ENCODE peak calls at places on chromosomes 11 and 22, in six cellular contexts. G is HFF-Myc; O is CD4-positive, CD25-positive, alpha-beta regulatory T cell; P is astrocyte of the spinal cord; S is MM.1S; Z is bronchial epithelial cell. Y is an unnamed sample.

GRCh38 chr11:10674991-10675440 is 18.5 kb downstream of the IRAG1 start:
- DNase-seq in Z (no peak), P (no peak), G (no peak), O (no peak), S (no peak), Y (no peak)

GRCh38 chr11:130478204-130478701 is 29.8 kb downstream of the ADAMTS15 start:
- DNase-seq in P (peak), O (no peak), S (no peak), Z (peak), G (peak), Y (no peak)

GRCh38 chr11:116729501-116730240 is 43.1 kb downstream of the BUD13 start:
- DNase-seq in S (no peak), Z (no peak), O (no peak), P (no peak), G (no peak), Y (no peak)

GRCh38 chr22:46586123-46586519 is 34.1 kb upstream of the GRAMD4 start:
- DNase-seq in G (no peak), O (no peak), P (no peak), S (no peak), Z (no peak), Y (no peak)

GRCh38 chr11:36574486-36574885 is 6.7 kb downstream of the RAG1 start:
- DNase-seq in P (no peak), Z (no peak), G (no peak), S (no peak), O (no peak), Y (no peak)

GRCh38 chr11:4607111-4607510 is 920 bp downstream of the TRIM68 start:
- DNase-seq in S (no peak), Z (peak), G (no peak), O (no peak), P (peak), Y (no peak)

GRCh38 chr22:27258773-27259172 is 542.8 kb downstream of the MN1 start:
- DNase-seq in S (no peak), G (no peak), P (no peak), O (no peak), Z (no peak), Y (no peak)

GRCh38 chr11:90593099-90593498 is 370.2 kb upstream of the CHORDC1 start:
- DNase-seq in G (no peak), Z (no peak), S (no peak), P (no peak), O (no peak), Y (no peak)

DNA sequence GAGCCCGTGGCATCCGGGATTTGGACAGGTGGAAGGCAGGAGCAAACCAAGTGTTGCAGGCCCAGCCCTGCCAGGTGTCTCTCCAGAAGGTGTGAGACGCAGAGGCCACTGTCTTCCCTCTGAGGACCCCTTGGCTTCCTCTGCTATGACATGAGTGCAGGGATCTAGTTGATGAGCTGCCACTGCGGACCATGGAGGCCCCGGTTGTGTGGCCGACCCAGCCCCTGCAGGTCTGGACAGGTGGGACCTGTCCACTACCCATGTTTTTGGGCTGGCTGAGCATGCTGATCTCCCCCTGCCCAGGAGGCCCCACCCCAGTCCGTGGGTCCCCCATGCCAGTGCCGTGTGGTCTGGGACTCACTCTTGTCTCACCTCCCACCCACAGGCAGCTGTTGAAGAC is 22.9 kb downstream of the PRR5 start:
- DNase-seq in G (no peak), O (no peak), S (no peak), P (no peak), Z (no peak), Y (no peak)
- H3K4me3 ChIP-seq in G (no peak), O (no peak), S (no peak), P (no peak), Z (no peak), Y (no peak)

GRCh38 chr11:12888525-12889158 is 120.5 kb upstream of the RASSF10 start:
- DNase-seq in S (peak), G (peak), O (peak), P (peak), Z (peak), Y (peak)

GRCh38 chr11:12886508-12886907 is 122.6 kb upstream of the RASSF10 start:
- DNase-seq in S (no peak), P (no peak), Z (no peak), G (no peak), O (no peak), Y (no peak)

GRCh38 chr11:12885717-12886226 is 123.3 kb upstream of the RASSF10 start:
- DNase-seq in Z (no peak), O (no peak), S (no peak), P (no peak), G (no peak), Y (no peak)

GRCh38 chr11:12890476-12890875 is 118.6 kb upstream of the RASSF10 start:
- DNase-seq in O (no peak), P (no peak), S (no peak), G (no peak), Z (no peak), Y (no peak)

DNA sequence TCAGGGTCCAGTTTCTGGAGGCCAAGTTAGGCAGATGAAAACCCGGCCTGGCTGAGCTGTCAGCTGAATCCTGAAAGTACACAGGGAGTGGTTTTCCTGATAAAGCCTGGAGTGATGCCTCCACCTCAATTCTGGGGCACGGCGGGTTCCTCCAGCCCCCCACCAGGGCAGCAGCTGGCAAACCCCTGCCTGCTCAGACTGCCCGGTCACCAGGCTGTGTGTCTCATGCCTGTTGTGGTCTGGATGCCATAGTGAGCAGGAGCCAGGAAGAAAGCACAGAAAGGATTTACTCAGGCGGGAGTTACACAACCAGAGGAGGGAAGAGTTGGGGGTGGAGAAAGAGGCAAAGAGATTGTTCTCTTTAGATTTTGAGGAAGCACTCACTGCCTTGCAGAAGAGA is 119.9 kb upstream of the RASSF10 start:
- DNase-seq in P (peak), O (no peak), S (no peak), G (no peak), Z (peak), Y (no peak)
- H3K4me3 ChIP-seq in P (no peak), O (no peak), S (no peak), G (no peak), Z (no peak), Y (no peak)

GRCh38 chr11:67370351-67371076 is 2.9 kb downstream of the CLCF1 start:
- DNase-seq in P (no peak), Z (no peak), G (no peak), S (no peak), O (no peak), Y (no peak)

GRCh38 chr11:67369275-67369674 is 4.1 kb downstream of the CLCF1 start:
- DNase-seq in P (no peak), O (no peak), G (no peak), S (no peak), Z (no peak), Y (no peak)

GRCh38 chr11:67371199-67371548 is 2.2 kb downstream of the CLCF1 start:
- DNase-seq in P (no peak), Z (no peak), O (no peak), S (no peak), G (no peak), Y (no peak)

GRCh38 chr11:67368621-67369020 is 4.8 kb downstream of the CLCF1 start:
- DNase-seq in O (no peak), S (no peak), P (no peak), G (no peak), Z (no peak), Y (no peak)

GRCh38 chr11:67369801-67370284 is 3.6 kb downstream of the CLCF1 start:
- DNase-seq in P (peak), O (no peak), S (no peak), G (no peak), Z (no peak), Y (no peak)
- H3K4me3 ChIP-seq in P (no peak), O (no peak), S (no peak), G (no peak), Z (no peak), Y (no peak)

DNA sequence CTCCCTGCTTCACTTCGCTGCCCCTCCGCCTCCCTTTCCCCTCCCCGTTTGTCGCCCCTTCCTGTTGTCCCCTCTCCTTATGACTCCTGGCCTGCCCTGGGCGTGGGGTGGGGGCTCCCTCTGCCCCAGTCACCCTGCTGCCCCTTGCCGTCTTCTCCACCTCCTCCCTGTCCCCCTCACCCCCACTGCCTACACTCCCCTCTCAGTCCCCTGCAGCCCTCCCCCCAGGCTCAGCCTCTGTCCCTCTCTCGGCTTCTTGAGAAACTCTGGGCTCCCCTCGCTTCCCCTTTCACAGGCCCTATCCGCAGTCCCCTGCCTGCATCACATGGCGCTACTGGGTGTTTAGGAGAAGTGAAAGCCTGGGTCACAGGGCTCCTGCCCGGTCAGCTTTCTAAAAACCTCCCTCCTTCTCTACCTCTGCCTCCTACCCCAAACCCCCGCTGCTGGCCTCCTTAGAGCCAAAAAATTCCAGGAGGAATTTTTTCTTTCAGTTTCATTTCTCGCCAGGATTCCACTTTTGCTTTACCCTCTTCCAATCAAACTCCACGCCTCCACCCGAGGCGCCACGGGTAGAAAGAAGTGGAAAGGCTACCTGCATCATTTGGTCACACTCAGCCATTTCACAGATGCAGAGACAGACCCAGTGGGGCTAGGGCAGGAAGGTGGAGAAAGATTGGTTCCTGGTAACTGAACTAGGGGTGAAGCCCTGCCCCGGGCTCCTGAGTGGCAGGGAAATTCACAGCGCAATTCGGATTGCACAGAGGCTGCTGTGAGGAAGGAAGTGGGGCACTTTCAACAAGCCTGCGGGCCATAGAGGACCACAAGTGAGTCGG is at the start of gene SLC15A3:
- DNase-seq in S (peak), P (no peak), O (no peak), Z (no peak), G (no peak), Y (no peak)
- H3K4me3 ChIP-seq in S (peak), P (no peak), O (no peak), Z (peak), G (peak), Y (no peak)

DNA sequence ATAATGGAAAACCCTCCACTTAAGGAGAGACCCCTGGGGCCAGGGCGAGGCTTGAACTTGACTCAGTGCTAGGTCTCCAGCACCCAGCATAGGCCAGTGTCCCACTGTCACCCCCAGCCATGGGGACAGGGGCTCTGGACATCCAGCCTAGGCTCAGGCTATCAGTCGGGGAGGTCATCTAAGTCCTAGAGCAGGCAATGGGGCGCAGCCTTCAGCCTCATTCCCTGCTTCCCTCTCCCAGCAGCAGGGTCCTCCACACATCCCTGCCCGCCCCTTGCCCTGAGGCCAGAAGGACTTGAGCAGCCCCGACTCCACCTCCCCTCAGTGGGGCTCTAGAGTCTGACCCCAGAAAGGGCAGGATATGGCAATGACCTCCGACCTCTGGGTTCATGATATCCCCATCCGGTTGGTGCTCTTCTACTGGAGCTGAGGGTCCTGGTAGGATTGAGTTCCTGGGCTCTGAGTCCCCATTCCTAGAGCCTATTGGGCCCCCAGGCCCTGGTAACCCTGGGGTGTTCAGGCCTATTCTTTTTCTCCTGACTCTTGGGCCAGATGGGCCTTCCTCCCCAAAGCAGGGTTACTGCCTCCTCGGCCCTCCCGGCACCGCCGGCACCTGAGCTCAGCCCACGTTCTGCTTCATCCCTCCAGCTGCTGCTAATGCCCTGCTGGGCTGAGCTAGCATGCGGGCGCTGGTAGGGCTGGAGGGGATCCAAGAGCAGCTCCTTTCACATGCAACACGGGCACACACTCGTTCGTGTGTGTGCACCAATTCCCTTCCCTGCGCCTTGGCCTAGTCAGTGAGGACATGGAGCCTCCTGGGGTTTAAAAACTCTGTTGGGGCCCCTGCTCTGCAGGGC is 4.4 kb downstream of the CST6 start:
- DNase-seq in P (no peak), G (no peak), S (no peak), Z (no peak), O (no peak), Y (no peak)
- H3K4me3 ChIP-seq in P (no peak), G (no peak), S (no peak), Z (no peak), O (no peak), Y (no peak)

Y was measured in Jurkat, Clone E6-1.